ENCODE peak calls at places on chromosomes 3 and 15, in ten cellular contexts. C, H, M, V, L, X, G, B, W and U are unnamed samples.

GRCh38 chr3:98551754-98552153 is 20.0 kb downstream of the GPR15 start:
- DNase-seq in X (no peak), B (no peak), G (no peak), H (no peak), W (no peak), C (no peak), L (no peak), V (no peak), M (no peak), U (no peak)

GRCh38 chr3:138089091-138089490 is 26.3 kb downstream of the DZIP1L start:
- DNase-seq in C (peak; percentile 90), H (peak; percentile 64), M (peak; percentile 11), X (peak; percentile 31), W (no peak), L (no peak), B (peak; percentile 80), V (no peak), G (no peak), U (peak; percentile 43)

GRCh38 chr15:76517910-76518309 is 181.3 kb downstream of the ISL2 start:
- DNase-seq in B (no peak), M (no peak), C (no peak), H (no peak), W (no peak), L (no peak), V (no peak), X (no peak), G (peak; percentile 27), U (no peak)

GRCh38 chr3:136197159-136197715 is 1.1 kb upstream of the MSL2 start:
- DNase-seq in C (no peak), B (no peak), G (no peak), L (no peak), M (no peak), W (no peak), H (no peak), X (no peak), V (no peak), U (no peak)

GRCh38 chr15:39770748-39771689 is 11.6 kb downstream of the FSIP1 start:
- DNase-seq in M (peak; percentile 86), W (no peak), C (no peak), H (peak; percentile 87), G (no peak), X (peak; percentile 59), L (peak; percentile 30), V (no peak), B (peak; percentile 92), U (peak; percentile 61)

GRCh38 chr3:41117398-41117870 is 81.9 kb upstream of the CTNNB1 start:
- DNase-seq in V (peak; percentile 82), H (peak; percentile 97), M (peak; percentile 98), W (peak; percentile 91), L (peak; percentile 86), X (peak; percentile 89), C (peak; percentile 99), B (peak; percentile 88), G (peak; percentile 7), U (peak; percentile 73)

GRCh38 chr15:88375234-88375926 is 91.8 kb downstream of the MRPL46 start:
- DNase-seq in H (peak; percentile 93), W (no peak), B (peak; percentile 74), G (peak; percentile 16), C (peak; percentile 19), L (no peak), X (peak; percentile 38), M (peak; percentile 28), V (no peak), U (peak; percentile 64)

GRCh38 chr15:31236184-31237041 is 90.2 kb upstream of the KLF13 start:
- DNase-seq in L (peak; percentile 78), C (peak; percentile 85), H (peak; percentile 96), X (peak; percentile 98), V (peak; percentile 46), M (peak; percentile 98), W (peak; percentile 73), B (peak; percentile 94), G (no peak), U (peak; percentile 98)

GRCh38 chr3:174330303-174330702 is 528.8 kb upstream of the NAALADL2 start:
- DNase-seq in G (no peak), M (peak; percentile 16), X (peak; percentile 81), V (no peak), L (no peak), W (no peak), H (peak; percentile 95), C (peak; percentile 3), B (peak; percentile 85), U (peak; percentile 78)

GRCh38 chr15:49423021-49423420 is at the start of gene FGF7:
- DNase-seq in M (peak; percentile 94), G (peak; percentile 10), B (peak; percentile 88), L (no peak), H (peak; percentile 68), W (no peak), V (no peak), X (peak; percentile 90), C (no peak), U (peak; percentile 43)
- TF ChIP-seq CTCF in M (peak; percentile 39), G (no peak), B (peak; percentile 51), L (no peak), H (no peak), W (no peak), V (no peak), X (no peak), C (no peak), U (no peak)

DNA sequence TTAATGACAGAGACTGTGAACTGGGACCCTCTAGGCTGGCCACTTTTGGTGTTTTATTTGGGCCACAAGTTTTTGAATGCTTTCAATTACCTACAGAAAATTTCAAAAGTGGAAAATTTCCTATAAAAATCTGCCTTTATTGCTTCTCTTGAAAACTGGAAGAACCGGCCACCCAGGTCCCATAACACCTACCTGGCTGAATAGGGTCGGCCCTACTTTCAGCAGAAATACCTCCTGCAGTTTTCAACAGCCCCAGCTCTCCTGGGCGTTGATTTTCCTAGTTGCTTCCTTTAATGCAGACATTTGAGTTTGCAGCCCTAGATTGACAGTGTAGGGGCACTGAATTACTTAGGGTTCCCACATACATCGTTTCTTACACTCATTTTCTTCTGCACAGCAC is 719 bp upstream of the SRPRB start:
- DNase-seq in V (no peak), M (no peak), G (no peak), B (no peak), L (no peak), X (no peak), W (no peak), H (no peak), C (peak; percentile 14), U (no peak)
- H3K4me3 ChIP-seq in V (peak overlapping the region; percentile 87), M (no peak overlapping the region), G (peak overlapping the region; percentile 86), B (no peak overlapping the region), L (peak overlapping the region; percentile 91), X (no peak overlapping the region), W (no peak overlapping the region), H (no peak overlapping the region), C (peak overlapping the region; percentile 89), U (no peak overlapping the region)

GRCh38 chr3:101637461-101637860 is 39.5 kb downstream of the ZBTB11 start:
- DNase-seq in C (no peak), V (no peak), M (no peak), L (no peak), H (no peak), G (no peak), B (no peak), W (no peak), X (no peak), U (no peak)

GRCh38 chr3:101635954-101636798 is 40.8 kb downstream of the ZBTB11 start:
- DNase-seq in L (no peak), X (peak; percentile 48), G (peak; percentile 82), V (no peak), C (peak; percentile 55), W (peak; percentile 21), H (peak; percentile 15), B (peak; percentile 20), M (peak; percentile 53), U (peak; percentile 52)

GRCh38 chr3:101640256-101640655 is 36.7 kb downstream of the ZBTB11 start:
- DNase-seq in M (no peak), C (no peak), X (no peak), H (no peak), V (no peak), L (no peak), B (no peak), G (no peak), W (no peak), U (no peak)

GRCh38 chr3:101639280-101639963 is 37.5 kb downstream of the ZBTB11 start:
- DNase-seq in L (no peak), G (no peak), B (no peak), V (no peak), M (no peak), W (no peak), H (no peak), X (no peak), C (no peak), U (no peak)

GRCh38 chr3:101638262-101638745 is 38.6 kb downstream of the ZBTB11 start:
- DNase-seq in V (no peak), C (no peak), W (no peak), B (no peak), G (peak; percentile 42), L (no peak), H (no peak), X (no peak), M (peak; percentile 13), U (no peak)
- TF ChIP-seq CTCF in V (no peak), C (peak; percentile 29), W (no peak), B (peak; percentile 13), G (peak; percentile 26), L (no peak), H (no peak), X (peak; percentile 3), M (no peak), U (no peak)

DNA sequence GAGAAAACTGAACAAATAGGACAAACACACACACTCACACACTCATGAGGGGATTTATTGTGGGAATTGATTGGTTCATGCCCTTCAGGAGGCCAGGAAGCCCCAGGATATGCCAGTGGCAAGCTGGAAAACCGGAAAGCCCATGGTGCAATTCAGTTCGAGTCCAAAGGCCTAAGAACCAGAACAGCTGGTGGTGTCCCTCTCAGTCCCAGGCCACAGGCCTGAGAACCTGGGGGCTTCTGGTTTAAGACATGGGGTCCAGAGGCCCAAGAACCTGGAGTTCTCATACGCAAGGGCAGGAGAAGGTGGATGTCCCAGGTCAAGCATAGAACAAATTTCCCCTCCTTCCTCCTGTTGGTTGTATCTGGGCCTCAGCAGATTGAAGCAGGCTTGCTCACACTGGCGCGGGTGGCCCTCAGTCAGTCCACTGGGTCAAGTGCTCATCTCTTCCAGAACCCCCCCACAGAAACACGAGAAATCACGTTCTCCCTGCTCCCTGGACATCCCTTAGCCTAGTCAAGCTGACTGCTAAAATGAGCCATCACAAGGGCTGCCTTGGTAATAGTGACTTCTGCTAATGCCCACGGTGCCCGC is 50.1 kb upstream of the RPL32 start:
- DNase-seq in L (no peak), H (no peak), C (no peak), G (no peak), M (no peak), B (no peak), V (no peak), X (no peak), W (no peak), U (no peak)
- H3K4me3 ChIP-seq in L (peak overlapping the region; percentile 40), H (no peak overlapping the region), C (no peak overlapping the region), G (no peak overlapping the region), M (peak overlapping the region; percentile 34), B (no peak overlapping the region), V (no peak overlapping the region), X (peak overlapping the region; percentile 16), W (no peak overlapping the region), U (no peak overlapping the region)

GRCh38 chr3:167187211-167187610 is 192.9 kb downstream of the ZBBX start:
- DNase-seq in H (no peak), L (no peak), X (no peak), G (no peak), M (no peak), V (no peak), B (no peak), C (no peak), W (no peak), U (no peak)

GRCh38 chr3:167188592-167188991 is 191.5 kb downstream of the ZBBX start:
- DNase-seq in X (no peak), C (no peak), V (no peak), M (no peak), B (no peak), H (no peak), G (no peak), W (no peak), L (no peak), U (no peak)

GRCh38 chr3:167184511-167184910 is 195.6 kb downstream of the ZBBX start:
- DNase-seq in H (no peak), B (no peak), W (no peak), C (no peak), V (no peak), G (peak; percentile 64), X (no peak), M (no peak), L (no peak), U (no peak)
- TF ChIP-seq CTCF in H (no peak), B (no peak), W (no peak), C (no peak), V (no peak), G (peak; percentile 53), X (no peak), M (no peak), L (no peak), U (no peak)